ENCODE peak calls at places on chromosomes 2 and 18, in four cellular contexts. K is GM23248, R is uterus, S is cardiac fibroblast. J is an unnamed sample.

GRCh38 chr2:34949316-34949715 is 1350.2 kb upstream of the FAM98A start:
- DNase-seq in K (no peak), S (no peak), R (no peak), J (no peak)

GRCh38 chr2:229319558-229319957 is 48.5 kb upstream of the PID1 start:
- DNase-seq in R (no peak), K (no peak), S (no peak), J (no peak)

GRCh38 chr2:74549685-74549971 is 4.1 kb downstream of the LOXL3 start:
- DNase-seq in S (no peak), R (no peak), K (peak), J (no peak)

GRCh38 chr18:12991839-12992216 is 666 bp downstream of the CEP192 start:
- DNase-seq in R (no peak), K (peak), S (no peak), J (no peak)

GRCh38 chr2:120395221-120395620 is 49.3 kb downstream of the INHBB start:
- DNase-seq in K (no peak), R (no peak), S (no peak), J (no peak)

GRCh38 chr18:22332590-22332989 is 85.1 kb downstream of the CTAGE1 start:
- DNase-seq in S (no peak), R (no peak), K (no peak), J (no peak)

GRCh38 chr2:165886487-165887146 is 67.0 kb downstream of the TTC21B start:
- DNase-seq in K (no peak), S (no peak), R (no peak), J (no peak)

GRCh38 chr2:231379266-231380215 is 16.0 kb upstream of the B3GNT7 start:
- DNase-seq in S (no peak), K (no peak), R (no peak), J (no peak)

GRCh38 chr18:5604778-5605177 is 61.0 kb upstream of the EPB41L3 start:
- DNase-seq in R (no peak), S (no peak), K (no peak), J (no peak)

GRCh38 chr2:206158563-206159345 is 490 bp downstream of the NDUFS1 start:
- DNase-seq in K (peak), S (peak), R (no peak), J (peak)

GRCh38 chr2:43083710-43084698 is 142.4 kb downstream of the ZFP36L2 start:
- DNase-seq in K (peak), R (peak), S (peak), J (peak)

GRCh38 chr2:232345251-232345650 is 33.3 kb upstream of the ALPP start:
- DNase-seq in R (no peak), K (no peak), S (no peak), J (no peak)

GRCh38 chr2:32496657-32497056 is 131.2 kb upstream of the TTC27 start:
- DNase-seq in S (no peak), R (no peak), K (no peak), J (no peak)

GRCh38 chr18:79493801-79494211 is 98.1 kb downstream of the NFATC1 start:
- DNase-seq in K (no peak), S (no peak), R (no peak), J (no peak)

GRCh38 chr2:128260239-128261138 is 58.2 kb downstream of the HS6ST1 start:
- DNase-seq in K (peak), R (no peak), S (peak), J (peak)

GRCh38 chr2:163733301-163733938 is 2.4 kb downstream of the FIGN start:
- DNase-seq in R (no peak), S (no peak), K (peak), J (peak)

GRCh38 chr18:32899819-32900218 is 127.0 kb upstream of the KLHL14 start:
- DNase-seq in R (no peak), S (no peak), K (peak), J (no peak)

GRCh38 chr2:204533629-204534370 is 11.5 kb upstream of the PARD3B start:
- DNase-seq in S (no peak), R (no peak), K (peak), J (peak)

GRCh38 chr2:31247671-31248070 is 13.7 kb downstream of the EHD3 start:
- DNase-seq in S (no peak), K (no peak), R (no peak), J (no peak)

GRCh38 chr2:177265834-177266817 is 1.6 kb upstream of the NFE2L2 start:
- DNase-seq in K (peak), S (peak), R (no peak), J (peak)

GRCh38 chr18:74957588-74958224 is 251.2 kb downstream of the PTGR3 start:
- DNase-seq in R (no peak), K (no peak), S (no peak), J (no peak)

GRCh38 chr2:45872211-45872610 is 220.7 kb downstream of the PRKCE start:
- DNase-seq in K (peak), S (peak), R (no peak), J (no peak)

GRCh38 chr18:48851563-48851962 is 99.2 kb downstream of the SMAD7 start:
- DNase-seq in S (no peak), K (no peak), R (no peak), J (no peak)

GRCh38 chr18:54330768-54331548 is 26.7 kb downstream of the STARD6 start:
- DNase-seq in R (no peak), K (peak), S (no peak), J (no peak)

GRCh38 chr2:86661333-86661732 is 37.7 kb upstream of the RNF103 start:
- DNase-seq in S (peak), K (no peak), R (no peak), J (peak)

GRCh38 chr18:331231-331771 is 63.5 kb upstream of the THOC1 start:
- DNase-seq in S (peak), K (no peak), R (peak), J (peak)

GRCh38 chr18:34314847-34315246 is 90.1 kb upstream of the NOL4 start:
- DNase-seq in K (no peak), S (no peak), R (no peak), J (no peak)

GRCh38 chr2:37647941-37648315 is 23.5 kb downstream of the CDC42EP3 start:
- DNase-seq in S (no peak), R (no peak), K (no peak), J (no peak)
- H3K4me3 ChIP-seq in S (no peak), R (no peak), K (no peak), J (no peak)

DNA sequence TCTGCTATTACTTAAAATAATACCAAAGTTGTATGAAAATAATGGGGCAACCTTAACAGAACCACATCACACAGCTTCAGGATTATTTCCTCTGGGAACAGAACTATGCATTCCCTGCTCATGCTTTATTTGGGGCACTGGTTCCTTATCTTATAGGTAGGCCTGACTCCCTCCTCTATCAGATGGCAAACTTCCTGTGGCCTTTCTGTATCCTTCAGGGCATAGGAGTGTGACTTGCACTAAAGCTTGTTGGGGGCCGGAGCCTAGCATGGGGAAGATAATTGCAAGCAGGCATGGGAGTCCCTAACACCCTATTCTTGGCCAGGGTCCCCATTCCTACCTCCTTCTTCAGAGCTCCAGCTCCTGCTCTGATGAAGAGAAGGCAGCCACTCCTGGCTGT is 167.2 kb upstream of the SERTAD2 start:
- DNase-seq in R (no peak), S (no peak), K (no peak), J (no peak)
- H3K4me3 ChIP-seq in R (no peak), S (no peak), K (no peak), J (no peak)

GRCh38 chr2:181300600-181301291 is 156.4 kb upstream of the ITGA4 start:
- DNase-seq in S (no peak), K (no peak), R (no peak), J (no peak)

GRCh38 chr2:181307203-181307991 is 149.8 kb upstream of the ITGA4 start:
- DNase-seq in S (no peak), R (no peak), K (no peak), J (no peak)

GRCh38 chr2:181306785-181307184 is 150.4 kb upstream of the ITGA4 start:
- DNase-seq in R (no peak), S (no peak), K (no peak), J (peak)

GRCh38 chr2:181305151-181306123 is 151.7 kb upstream of the ITGA4 start:
- DNase-seq in S (peak), K (peak), R (no peak), J (no peak)

GRCh38 chr2:181304011-181304844 is 153.0 kb upstream of the ITGA4 start:
- DNase-seq in K (no peak), R (no peak), S (peak), J (no peak)
- H3K4me3 ChIP-seq in K (no peak), R (no peak), S (no peak), J (no peak)

GRCh38 chr2:64610456-64610855 is 43.3 kb downstream of the SERTAD2 start:
- DNase-seq in K (no peak), R (no peak), S (no peak), J (no peak)
- H3K4me3 ChIP-seq in K (no peak), R (no peak), S (no peak), J (no peak)

GRCh38 chr2:184304006-184304405 is 294.3 kb upstream of the ZNF804A start:
- DNase-seq in K (no peak), R (no peak), S (no peak), J (peak)

GRCh38 chr2:184305105-184305504 is 293.2 kb upstream of the ZNF804A start:
- DNase-seq in S (no peak), K (no peak), R (no peak), J (no peak)

GRCh38 chr2:184312970-184313369 is 285.4 kb upstream of the ZNF804A start:
- DNase-seq in S (no peak), R (no peak), K (no peak), J (no peak)

DNA sequence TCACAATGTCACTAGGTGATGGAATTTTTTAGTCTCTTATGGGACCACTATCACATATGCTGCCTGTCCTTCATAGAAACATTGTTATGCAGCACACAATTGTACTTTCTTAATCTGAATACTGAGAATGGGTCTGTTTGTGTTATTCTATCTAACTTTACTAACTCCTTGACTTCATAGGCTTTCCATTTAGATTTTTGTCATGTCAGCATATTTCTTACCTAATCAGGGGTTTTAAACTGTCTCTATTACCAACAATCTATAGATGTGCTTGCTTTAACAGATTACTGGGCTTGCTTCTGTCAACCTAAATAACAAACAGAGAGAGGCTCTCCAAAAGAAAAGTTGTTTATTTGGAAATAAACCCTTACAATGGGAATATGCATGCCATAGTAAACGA is 289.6 kb upstream of the ZNF804A start:
- DNase-seq in K (no peak), S (no peak), R (no peak), J (no peak)
- H3K4me3 ChIP-seq in K (no peak), S (no peak), R (no peak), J (no peak)

GRCh38 chr2:201452058-201452736 is 657 bp downstream of the STRADB start:
- DNase-seq in K (peak), S (no peak), R (no peak), J (no peak)

GRCh38 chr2:201451330-201452057 is at the start of the genes STRADB and TRAK2:
- DNase-seq in S (peak), R (peak), K (peak), J (peak)

GRCh38 chr2:201448701-201449100 is 2.6 kb downstream of the TRAK2 start:
- DNase-seq in R (no peak), K (no peak), S (no peak), J (no peak)

GRCh38 chr2:201450910-201451329 is 338 bp downstream of the TRAK2 start:
- DNase-seq in S (peak), R (no peak), K (peak), J (peak)

GRCh38 chr2:201452856-201453643 is 1.5 kb downstream of the STRADB start:
- DNase-seq in R (no peak), S (no peak), K (no peak), J (no peak)
- H3K4me3 ChIP-seq in R (no peak), S (peak), K (peak), J (no peak)

GRCh38 chr2:213188971-213189899 is 37.8 kb upstream of the IKZF2 start:
- DNase-seq in R (no peak), K (peak), S (peak), J (peak)

GRCh38 chr2:213185147-213185822 is 33.9 kb upstream of the IKZF2 start:
- DNase-seq in K (no peak), R (no peak), S (no peak), J (no peak)

GRCh38 chr2:213188533-213188867 is 37.1 kb upstream of the IKZF2 start:
- DNase-seq in K (no peak), R (no peak), S (no peak), J (no peak)

GRCh38 chr2:213187833-213188532 is 36.6 kb upstream of the IKZF2 start:
- DNase-seq in K (peak), S (peak), R (no peak), J (peak)

DNA sequence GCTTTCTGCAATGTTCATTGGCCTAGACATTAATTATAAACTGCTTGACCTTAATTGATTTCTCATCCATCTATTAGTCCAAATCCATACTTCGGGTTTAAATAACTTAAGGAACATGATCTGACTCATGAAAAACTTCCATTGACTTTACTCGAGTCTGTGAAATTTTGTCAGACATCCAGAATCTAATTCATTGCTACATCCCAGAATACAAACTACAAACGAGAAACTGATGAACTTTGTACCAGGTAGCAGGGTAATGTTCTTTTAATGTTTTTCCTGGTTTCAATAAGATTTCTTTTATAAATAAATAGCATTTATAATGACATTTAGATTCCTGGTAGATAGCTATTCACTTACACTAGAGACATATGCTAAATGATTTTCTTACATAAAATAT is 36.0 kb upstream of the IKZF2 start:
- DNase-seq in K (peak), R (no peak), S (no peak), J (peak)
- H3K4me3 ChIP-seq in K (no peak), R (no peak), S (no peak), J (no peak)